ENCODE peak calls at places on chromosomes 1 and 21, in four cellular contexts. One of them, this sample, is unnamed.

GRCh38 chr1:194252189-194252588 is 1065.8 kb upstream of the B3GALT2 start:
- DNase-seq in AG10803: no peak
- DNase-seq in fibroblast of the conjunctiva: no peak
- DNase-seq in T-cell: no peak
- DNase-seq in this sample: no peak

GRCh38 chr1:221557024-221557423 is 184.9 kb downstream of the DUSP10 start:
- DNase-seq in AG10803: no peak
- DNase-seq in fibroblast of the conjunctiva: no peak
- DNase-seq in T-cell: no peak
- DNase-seq in this sample: no peak

GRCh38 chr21:33063907-33064622 is 5.9 kb upstream of the OLIG1 start:
- DNase-seq in AG10803: no peak
- DNase-seq in fibroblast of the conjunctiva: no peak
- DNase-seq in T-cell: no peak
- DNase-seq in this sample: no peak

GRCh38 chr1:2030076-2030870 is 11.1 kb downstream of the GABRD start:
- DNase-seq in AG10803: no peak
- DNase-seq in fibroblast of the conjunctiva: no peak
- DNase-seq in T-cell: no peak
- DNase-seq in this sample: no peak

GRCh38 chr1:212515329-212515760 is 82.6 kb downstream of the NENF start:
- DNase-seq in AG10803: no peak
- DNase-seq in fibroblast of the conjunctiva: no peak
- DNase-seq in T-cell: no peak
- DNase-seq in this sample: no peak

GRCh38 chr1:68503085-68503484 is 6.2 kb upstream of the DEPDC1 start:
- DNase-seq in AG10803: no peak
- DNase-seq in fibroblast of the conjunctiva: no peak
- DNase-seq in T-cell: no peak
- DNase-seq in this sample: no peak

GRCh38 chr1:90174246-90174645 is 179.3 kb downstream of the ZNF326 start:
- DNase-seq in AG10803: no peak
- DNase-seq in fibroblast of the conjunctiva: no peak
- DNase-seq in T-cell: no peak
- DNase-seq in this sample: no peak

GRCh38 chr1:220457982-220458381 is 70.0 kb upstream of the MARK1 start:
- DNase-seq in AG10803: no peak
- DNase-seq in fibroblast of the conjunctiva: no peak
- DNase-seq in T-cell: no peak
- DNase-seq in this sample: no peak

GRCh38 chr1:43705982-43706597 is 1.2 kb upstream of the ST3GAL3 start:
- DNase-seq in AG10803: peak
- DNase-seq in fibroblast of the conjunctiva: no peak
- DNase-seq in T-cell: no peak
- DNase-seq in this sample: no peak